ENCODE peak calls at places on chromosomes 13 and 19, in five cellular contexts. N, D, M, E and P are unnamed samples.

GRCh38 chr13:109897988-109898623 is 111.7 kb upstream of the IRS2 start:
- DNase-seq in M (no peak), N (no peak), E (no peak), D (peak), P (no peak)

GRCh38 chr13:30033681-30034447 is 183.4 kb upstream of the UBL3 start:
- DNase-seq in D (peak), M (no peak), N (peak), E (peak), P (peak)

GRCh38 chr13:21675095-21676007 is 4.5 kb downstream of the FGF9 start:
- DNase-seq in E (no peak), D (no peak), N (no peak), M (peak), P (no peak)

GRCh38 chr19:885536-886224 is 7.3 kb downstream of the MED16 start:
- DNase-seq in M (no peak), D (no peak), N (no peak), E (no peak), P (no peak)

GRCh38 chr13:32019612-32020233 is 11.9 kb upstream of the FRY start:
- DNase-seq in M (no peak), E (no peak), D (peak), N (peak), P (peak)

GRCh38 chr13:30907167-30907761 is 1.2 kb downstream of the MEDAG start:
- DNase-seq in E (no peak), M (peak), D (peak), N (no peak), P (no peak)

GRCh38 chr13:109654341-109655205 is 131.8 kb downstream of the IRS2 start:
- DNase-seq in N (no peak), M (no peak), D (peak), E (no peak), P (no peak)

GRCh38 chr19:4971816-4972495 is 3.0 kb downstream of the KDM4B start:
- DNase-seq in D (no peak), M (no peak), E (no peak), N (no peak), P (no peak)

GRCh38 chr13:112247471-112248405 is 128.4 kb upstream of the SPACA7 start:
- DNase-seq in D (no peak), E (no peak), N (no peak), M (no peak), P (no peak)

GRCh38 chr13:108595416-108596257 is 33.8 kb upstream of the MYO16 start:
- DNase-seq in M (no peak), D (no peak), N (no peak), E (no peak), P (no peak)

GRCh38 chr13:48411281-48412099 is 1.4 kb downstream of the LPAR6 start:
- DNase-seq in D (no peak), M (no peak), N (no peak), E (peak), P (no peak)

GRCh38 chr13:34310539-34310938 is 492.6 kb downstream of the RFC3 start:
- DNase-seq in M (no peak), D (no peak), N (no peak), E (no peak), P (no peak)

GRCh38 chr19:48403606-48404005 is 10.1 kb downstream of the GRIN2D start:
- DNase-seq in E (peak), N (no peak), M (no peak), D (peak), P (peak)

GRCh38 chr13:53411443-53411842 is 382.8 kb downstream of the OLFM4 start:
- DNase-seq in M (no peak), N (no peak), E (no peak), D (no peak), P (no peak)

GRCh38 chr19:6730153-6730804 is 7.1 kb downstream of the GPR108 start:
- DNase-seq in N (no peak), D (no peak), M (peak), E (no peak), P (no peak)

GRCh38 chr13:96181886-96182285 is 92.0 kb downstream of the HS6ST3 start:
- DNase-seq in E (no peak), D (no peak), M (no peak), N (no peak), P (no peak)

GRCh38 chr19:507286-508203 is at the start of gene TPGS1:
- DNase-seq in M (peak), E (no peak), N (peak), D (peak), P (peak)

GRCh38 chr13:26488236-26489028 is 69.1 kb upstream of the WASF3 start:
- DNase-seq in D (no peak), M (no peak), E (no peak), N (no peak), P (no peak)

GRCh38 chr19:12664406-12665280 is 1.9 kb downstream of the MAN2B1 start:
- DNase-seq in M (no peak), E (no peak), D (no peak), N (no peak), P (no peak)

GRCh38 chr13:99150575-99151370 is 49.9 kb upstream of the UBAC2 start:
- DNase-seq in M (no peak), D (peak), N (peak), E (peak), P (peak)

GRCh38 chr19:32652893-32653625 is 21.9 kb downstream of the ANKRD27 start:
- DNase-seq in E (no peak), M (peak), D (peak), N (peak), P (no peak)

GRCh38 chr13:45482571-45483173 is 17.9 kb downstream of the COG3 start:
- DNase-seq in N (no peak), E (peak), M (no peak), D (peak), P (peak)

GRCh38 chr13:31556376-31556775 is 182.9 kb upstream of the RXFP2 start:
- DNase-seq in E (no peak), N (peak), M (no peak), D (peak), P (peak)

DNA sequence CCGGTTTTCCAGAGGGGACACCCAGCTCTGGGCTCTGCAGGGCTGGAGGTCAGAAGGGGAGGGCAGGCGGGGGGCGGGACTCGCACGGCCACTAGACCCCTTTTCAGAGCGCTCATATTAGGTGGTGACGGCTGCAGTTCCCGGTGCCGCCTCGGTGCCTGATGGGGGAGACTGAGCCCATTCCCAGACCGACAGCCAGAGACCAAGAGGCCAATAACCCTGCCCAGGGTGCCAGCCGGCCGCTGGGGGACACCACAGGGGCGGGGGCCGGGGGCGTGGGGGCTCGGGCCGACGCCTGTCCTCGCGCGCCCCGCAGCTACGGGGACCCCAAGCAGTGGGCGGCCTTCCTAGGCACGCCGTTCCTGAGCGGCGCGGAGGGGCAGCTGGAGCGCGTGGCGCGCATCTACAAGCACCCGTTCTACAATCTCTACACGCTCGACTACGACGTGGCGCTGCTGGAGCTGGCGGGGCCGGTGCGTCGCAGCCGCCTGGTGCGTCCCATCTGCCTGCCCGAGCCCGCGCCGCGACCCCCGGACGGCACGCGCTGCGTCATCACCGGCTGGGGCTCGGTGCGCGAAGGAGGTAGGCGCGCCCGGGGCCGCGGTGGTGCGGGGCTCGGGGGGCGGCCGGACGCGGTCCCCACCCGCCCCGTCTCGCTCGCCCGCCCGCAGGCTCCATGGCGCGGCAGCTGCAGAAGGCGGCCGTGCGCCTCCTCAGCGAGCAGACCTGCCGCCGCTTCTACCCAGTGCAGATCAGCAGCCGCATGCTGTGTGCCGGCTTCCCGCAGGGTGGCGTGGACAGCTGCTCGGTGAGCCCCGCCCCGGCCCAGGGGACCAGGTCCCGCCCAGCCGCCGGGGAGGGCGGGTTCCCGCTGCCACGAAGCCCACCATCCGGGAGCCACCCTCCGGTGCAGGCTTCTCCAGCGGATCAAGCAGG is 2.4 kb downstream of the TIMM13 start:
- DNase-seq in D (peak), E (peak), N (peak), M (no peak), P (peak)
- TF ChIP-seq CTCF in D (peak), E (peak), N (peak), M (no peak), P (peak)

DNA sequence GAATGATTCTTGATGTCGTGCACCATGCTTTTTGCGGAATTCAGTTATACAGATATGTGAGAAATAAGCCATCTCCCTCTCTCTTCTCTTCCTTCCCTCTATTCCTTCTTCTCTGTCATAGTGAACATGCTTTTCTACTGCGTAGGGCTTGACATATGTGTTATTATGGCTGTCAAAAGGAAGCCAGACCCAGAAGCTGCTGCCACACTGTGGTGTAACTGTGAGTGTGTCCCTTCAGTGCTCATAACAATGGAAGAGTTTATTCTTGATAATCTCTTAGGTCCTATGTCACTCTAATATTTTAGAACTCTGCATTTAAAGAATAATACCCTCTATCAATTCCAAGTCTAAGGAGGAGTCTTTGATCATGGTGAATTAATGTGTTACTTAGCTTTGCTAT is 208.9 kb upstream of the TMTC4 start:
- DNase-seq in D (no peak), N (no peak), M (no peak), E (no peak), P (no peak)
- TF ChIP-seq CTCF in D (no peak), N (no peak), M (no peak), E (no peak), P (no peak)

DNA sequence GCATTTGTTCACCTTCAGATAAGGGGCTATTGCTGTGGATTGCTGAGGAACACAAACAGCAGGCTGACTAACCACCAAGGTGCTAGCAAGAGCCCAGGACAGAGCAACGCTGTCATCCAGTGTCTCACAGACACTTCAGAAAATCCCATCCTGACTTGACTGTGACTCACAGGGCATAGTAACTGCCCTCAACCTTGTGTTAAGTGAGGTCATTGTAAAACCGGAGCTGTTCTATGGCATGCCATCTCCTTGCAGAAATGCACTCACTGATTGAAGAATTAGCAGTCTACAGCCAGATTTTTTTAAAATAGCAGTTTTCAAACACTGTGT is 51.1 kb downstream of the TNFRSF19 start:
- DNase-seq in E (peak), D (peak), M (no peak), N (no peak), P (peak)
- TF ChIP-seq CTCF in E (peak), D (no peak), M (no peak), N (no peak), P (no peak)

GRCh38 chr19:54881884-54882283 is 7.8 kb downstream of the FCAR start:
- DNase-seq in D (no peak), E (no peak), M (no peak), N (no peak), P (no peak)

GRCh38 chr19:54883228-54883627 is 9.2 kb downstream of the FCAR start:
- DNase-seq in M (no peak), N (no peak), D (no peak), E (no peak), P (no peak)

GRCh38 chr19:54882758-54883157 is 8.7 kb downstream of the FCAR start:
- DNase-seq in E (no peak), N (no peak), D (no peak), M (no peak), P (no peak)
- TF ChIP-seq CTCF in E (no peak), N (no peak), D (no peak), M (no peak), P (peak)

DNA sequence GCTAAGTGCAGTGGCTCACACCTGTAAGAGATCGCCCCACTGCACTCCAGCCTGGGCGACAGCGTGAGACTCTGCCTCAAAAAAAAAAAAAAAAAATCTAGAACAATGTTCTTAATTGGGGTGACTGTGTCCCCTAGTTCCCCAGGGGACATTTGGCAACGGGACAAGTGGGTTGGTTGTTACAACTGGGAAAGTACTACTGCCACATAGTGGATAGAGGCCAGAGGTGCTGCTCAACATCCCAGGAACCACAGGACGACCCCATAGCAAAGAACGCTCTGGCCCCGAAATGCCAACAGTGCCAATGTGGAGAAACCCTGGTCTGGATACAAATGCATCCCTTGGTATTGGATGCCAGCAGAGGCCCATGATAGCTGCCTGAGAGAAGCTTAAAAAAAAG is 11.8 kb downstream of the NLRP12 start:
- DNase-seq in N (no peak), D (no peak), M (no peak), E (no peak), P (no peak)
- TF ChIP-seq CTCF in N (no peak), D (peak), M (no peak), E (no peak), P (peak)

DNA sequence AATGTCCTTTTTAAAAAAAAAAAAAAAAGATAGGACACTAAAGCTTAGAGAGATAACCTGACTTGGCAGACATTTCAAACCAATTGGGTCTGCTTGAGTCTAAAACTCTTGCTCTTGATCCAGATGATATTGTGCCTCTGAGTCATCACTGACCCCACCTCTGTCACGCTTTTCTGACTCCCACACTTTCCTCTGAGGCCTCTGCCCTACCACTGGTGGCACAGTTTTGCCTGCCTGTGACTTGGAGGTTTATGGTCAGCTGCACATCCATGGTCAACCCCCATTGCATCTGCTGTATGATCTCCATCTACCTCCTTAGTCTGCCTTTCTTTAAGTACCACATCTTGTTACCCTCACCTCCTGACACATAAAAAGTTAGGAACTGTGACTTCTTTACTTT is 328.6 kb downstream of the SPRY2 start:
- DNase-seq in D (no peak), E (no peak), M (no peak), N (no peak), P (no peak)
- TF ChIP-seq CTCF in D (no peak), E (no peak), M (no peak), N (no peak), P (no peak)

GRCh38 chr13:46492946-46493345 is 60.0 kb upstream of the LRCH1 start:
- DNase-seq in M (no peak), E (peak), D (peak), N (no peak), P (peak)
- TF ChIP-seq CTCF in M (peak), E (peak), D (peak), N (peak), P (peak)